ENCODE peak calls at places on chromosome 13, in nine cellular contexts. J is lower lobe of right lung; M is SK-N-SH; O is transverse colon; V is AG10803; W is mucosa of descending colon; A is endothelial cell of umbilical vein; E is OCI-LY7; N is CD8-positive, alpha-beta memory T cell. Z is an unnamed sample.

GRCh38 chr13:27578121-27579030 is 42.0 kb downstream of the LNX2 start:
- DNase-seq in J (no peak), M (no peak), O (no peak), V (peak; percentile 18), W (no peak), A (no peak), E (no peak), N (no peak), Z (no peak)

GRCh38 chr13:73467103-73467502 is 408.3 kb downstream of the KLF5 start:
- DNase-seq in J (no peak), M (no peak), O (no peak), V (no peak), W (no peak), A (no peak), E (no peak), N (no peak), Z (no peak)

GRCh38 chr13:20239748-20240147 is 7.6 kb upstream of the GJB6 start:
- DNase-seq in J (no peak), M (no peak), O (peak; percentile 24), V (no peak), W (no peak), A (no peak), E (no peak), N (no peak), Z (no peak)

GRCh38 chr13:77533875-77534788 is 1.4 kb upstream of the SCEL start:
- DNase-seq in J (no peak), M (no peak), O (no peak), V (no peak), W (no peak), A (no peak), E (no peak), N (no peak), Z (no peak)

GRCh38 chr13:28533049-28533436 is 38.1 kb upstream of the FLT1 start:
- DNase-seq in J (no peak), M (no peak), O (no peak), V (no peak), W (no peak), A (no peak), E (no peak), N (no peak), Z (no peak)

GRCh38 chr13:90443268-90443667 is 904.2 kb upstream of the MIR17HG start:
- DNase-seq in J (no peak), M (no peak), O (no peak), V (no peak), W (no peak), A (no peak), E (no peak), N (no peak), Z (no peak)

GRCh38 chr13:74562381-74562780 is 428.2 kb upstream of the KLF12 start:
- DNase-seq in J (no peak), M (no peak), O (no peak), V (peak; percentile 65), W (no peak), A (no peak), E (no peak), N (no peak), Z (no peak)

GRCh38 chr13:78829821-78830220 is 170.9 kb upstream of the OBI1 start:
- DNase-seq in J (no peak), M (no peak), O (no peak), V (no peak), W (no peak), A (no peak), E (no peak), N (no peak), Z (no peak)

GRCh38 chr13:25169951-25170553 is 2.0 kb downstream of the AMER2 start:
- DNase-seq in J (no peak), M (peak; percentile 22), O (no peak), V (no peak), W (no peak), A (no peak), E (no peak), N (no peak), Z (peak; percentile 72)
- H3K4me3 ChIP-seq in J (no peak overlapping the region), M (no peak overlapping the region), O (no peak overlapping the region), V (no peak overlapping the region), W (no peak overlapping the region), A (no peak overlapping the region), E (no peak overlapping the region), N (no peak overlapping the region), Z (no peak overlapping the region)

DNA sequence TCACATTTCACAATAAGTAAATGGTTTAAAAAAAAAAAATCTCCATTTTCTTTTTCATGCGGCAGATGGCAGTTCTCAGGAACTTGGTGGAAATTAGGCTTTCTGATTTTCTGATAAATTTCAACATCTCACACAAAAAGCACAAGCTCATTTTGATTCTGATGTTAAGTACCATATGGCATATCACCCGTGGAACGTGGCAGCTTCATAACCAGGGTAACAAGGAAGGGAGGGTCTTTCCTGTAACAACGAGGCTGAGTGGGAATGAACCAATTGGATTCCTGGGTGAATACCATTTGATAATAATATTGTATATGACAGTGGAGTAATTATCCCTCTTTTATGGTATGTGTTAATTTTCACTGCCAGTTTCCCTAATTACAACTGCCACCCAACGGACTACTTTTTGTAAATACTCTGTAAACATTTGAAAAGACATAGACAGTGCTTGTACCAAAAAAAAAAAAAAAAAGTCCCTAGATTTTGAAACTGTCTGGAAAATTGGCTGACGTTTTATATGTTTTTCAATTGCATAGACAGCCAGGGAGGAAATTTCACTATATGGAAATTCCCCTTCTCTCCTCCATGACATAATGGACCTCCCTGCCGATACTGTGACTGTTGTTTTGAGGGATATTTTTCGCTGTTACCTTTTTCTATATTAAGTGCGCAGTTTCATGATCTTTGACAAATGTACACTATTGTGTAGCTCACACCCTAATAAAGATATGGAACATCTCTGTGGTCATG is 43.5 kb downstream of the C13orf42 start:
- DNase-seq in J (no peak), M (no peak), O (no peak), V (no peak), W (no peak), A (no peak), E (no peak), N (no peak), Z (no peak)
- H3K4me3 ChIP-seq in J (no peak overlapping the region), M (no peak overlapping the region), O (no peak overlapping the region), V (no peak overlapping the region), W (no peak overlapping the region), A (no peak overlapping the region), E (no peak overlapping the region), N (no peak overlapping the region), Z (no peak overlapping the region)

GRCh38 chr13:32475403-32475802 is 47.5 kb upstream of the N4BP2L1 start:
- DNase-seq in J (no peak), M (no peak), O (no peak), V (no peak), W (no peak), A (no peak), E (no peak), N (no peak), Z (no peak)

GRCh38 chr13:32468502-32469147 is 40.7 kb upstream of the N4BP2L1 start:
- DNase-seq in J (no peak), M (no peak), O (no peak), V (no peak), W (no peak), A (no peak), E (no peak), N (no peak), Z (no peak)

GRCh38 chr13:32472194-32472621 is 44.3 kb upstream of the N4BP2L1 start:
- DNase-seq in J (no peak), M (no peak), O (no peak), V (no peak), W (no peak), A (no peak), E (no peak), N (no peak), Z (no peak)

GRCh38 chr13:32473650-32474049 is 45.7 kb upstream of the N4BP2L1 start:
- DNase-seq in J (no peak), M (no peak), O (no peak), V (no peak), W (no peak), A (no peak), E (no peak), N (no peak), Z (no peak)

DNA sequence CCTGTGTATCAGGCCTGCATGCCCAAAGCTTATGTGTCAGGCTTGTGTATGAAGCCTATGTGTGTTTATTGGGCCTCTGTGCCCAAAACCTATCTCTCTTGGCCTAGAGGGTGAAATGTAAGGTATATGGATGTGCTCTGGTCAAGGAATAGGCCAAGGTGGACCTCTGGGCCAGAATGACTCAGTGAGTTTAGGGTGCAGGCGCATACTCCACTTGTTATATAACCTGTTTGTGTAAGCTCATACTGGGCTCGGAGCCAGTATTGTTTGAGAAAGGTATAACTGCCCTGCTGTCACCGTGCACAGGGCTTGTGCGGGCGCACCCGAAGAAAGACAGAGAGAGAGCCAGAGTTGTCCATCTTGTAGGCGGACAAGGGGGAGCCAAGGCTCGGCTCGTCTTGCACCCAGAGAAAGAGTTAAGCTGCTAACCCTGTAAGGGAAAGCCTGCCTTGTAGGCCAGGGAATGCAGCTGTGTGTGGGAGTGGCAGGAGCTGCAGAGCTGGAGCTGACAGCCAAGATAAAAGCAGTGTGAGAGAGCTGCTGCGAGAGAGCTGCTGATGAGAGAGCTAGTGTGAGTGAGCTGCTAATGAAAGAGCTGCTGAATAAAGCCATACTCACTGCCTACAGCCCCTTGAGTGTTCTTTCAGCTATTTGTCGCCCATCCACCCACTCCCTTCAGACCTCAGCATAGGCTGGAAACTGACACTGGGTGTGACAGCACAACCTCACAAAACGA is 43.4 kb upstream of the N4BP2L1 start:
- DNase-seq in J (no peak), M (no peak), O (no peak), V (peak; percentile 9), W (no peak), A (no peak), E (no peak), N (no peak), Z (no peak)
- H3K4me3 ChIP-seq in J (no peak overlapping the region), M (no peak overlapping the region), O (no peak overlapping the region), V (no peak overlapping the region), W (no peak overlapping the region), A (no peak overlapping the region), E (no peak overlapping the region), N (no peak overlapping the region), Z (no peak overlapping the region)

GRCh38 chr13:113990321-113990837 is 16.5 kb upstream of the C13orf46 start:
- DNase-seq in J (no peak), M (no peak), O (no peak), V (no peak), W (peak; percentile 17), A (no peak), E (no peak), N (no peak), Z (peak; percentile 34)

GRCh38 chr13:113989585-113990300 is 15.9 kb upstream of the C13orf46 start:
- DNase-seq in J (no peak), M (no peak), O (no peak), V (no peak), W (peak; percentile 7), A (no peak), E (no peak), N (no peak), Z (peak; percentile 41)

GRCh38 chr13:113992276-113993005 is 18.6 kb upstream of the C13orf46 start:
- DNase-seq in J (peak; percentile 16), M (no peak), O (no peak), V (no peak), W (no peak), A (no peak), E (no peak), N (no peak), Z (peak; percentile 33)

GRCh38 chr13:113991676-113992179 is 17.9 kb upstream of the C13orf46 start:
- DNase-seq in J (no peak), M (no peak), O (no peak), V (no peak), W (no peak), A (no peak), E (no peak), N (no peak), Z (no peak)

DNA sequence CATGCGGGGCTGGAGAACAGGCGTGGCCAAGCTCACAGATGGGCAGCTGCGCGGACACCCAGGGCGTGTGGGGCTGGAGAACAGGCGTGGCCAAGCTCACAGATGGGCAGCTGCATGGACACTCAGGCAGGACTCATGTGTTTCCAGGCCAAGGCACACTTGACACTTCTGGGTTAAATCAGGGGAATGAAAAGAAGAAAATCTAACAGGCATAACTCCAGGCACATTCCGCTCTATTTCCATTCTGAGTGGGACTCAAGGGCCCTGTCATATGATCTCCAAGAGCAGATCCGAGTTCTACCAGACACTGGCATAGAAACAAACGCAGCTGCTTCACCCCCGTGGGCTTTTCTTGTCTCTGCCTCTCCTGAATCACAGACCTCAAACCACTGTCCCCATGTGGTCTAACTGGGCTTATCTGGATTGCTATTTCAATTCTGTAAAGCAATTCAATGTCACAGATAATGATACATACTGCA is 17.4 kb upstream of the C13orf46 start:
- DNase-seq in J (no peak), M (peak; percentile 80), O (no peak), V (no peak), W (peak; percentile 20), A (no peak), E (no peak), N (no peak), Z (peak; percentile 45)
- H3K4me3 ChIP-seq in J (no peak overlapping the region), M (no peak overlapping the region), O (no peak overlapping the region), V (no peak overlapping the region), W (no peak overlapping the region), A (no peak overlapping the region), E (no peak overlapping the region), N (no peak overlapping the region), Z (no peak overlapping the region)

Z was measured in kidney.